ENCODE peak calls at places on chromosome 7, in eight cellular contexts. X, F, O, K, B, D, M and R are unnamed samples.

GRCh38 chr7:87510430-87510875 is 35.0 kb upstream of the ABCB4 start:
- DNase-seq in X (no peak), F (no peak), O (no peak), K (no peak), B (no peak), D (no peak), M (no peak), R (no peak)

GRCh38 chr7:143405158-143405557 is 3.5 kb downstream of the EPHA1 start:
- DNase-seq in X (peak), F (no peak), O (peak), K (no peak), B (no peak), D (no peak), M (no peak), R (no peak)

GRCh38 chr7:85950871-85951270 is 692.8 kb upstream of the GRM3 start:
- DNase-seq in X (no peak), F (no peak), O (no peak), K (no peak), B (no peak), D (no peak), M (no peak), R (no peak)

GRCh38 chr7:44764665-44765578 is 16.3 kb downstream of the ZMIZ2 start:
- DNase-seq in X (peak), F (no peak), O (no peak), K (peak), B (no peak), D (no peak), M (no peak), R (no peak)

GRCh38 chr7:142785841-142786250 is 15.1 kb downstream of the PRSS2 start:
- DNase-seq in X (no peak), F (no peak), O (no peak), K (no peak), B (peak), D (no peak), M (peak), R (no peak)

GRCh38 chr7:41003031-41003925 is 699.6 kb downstream of the INHBA start:
- DNase-seq in X (peak), F (peak), O (peak), K (peak), B (no peak), D (no peak), M (peak), R (peak)

GRCh38 chr7:98223351-98223897 is 12.2 kb downstream of the BHLHA15 start:
- DNase-seq in X (no peak), F (no peak), O (no peak), K (no peak), B (no peak), D (no peak), M (no peak), R (no peak)

GRCh38 chr7:132257253-132257652 is 319.0 kb downstream of the PLXNA4 start:
- DNase-seq in X (no peak), F (no peak), O (no peak), K (no peak), B (no peak), D (no peak), M (no peak), R (no peak)

GRCh38 chr7:141053626-141054025 is 20.2 kb upstream of the TMEM178B start:
- DNase-seq in X (no peak), F (peak), O (no peak), K (no peak), B (no peak), D (no peak), M (no peak), R (no peak)

GRCh38 chr7:101941481-101942383 is 124.3 kb downstream of the CUX1 start:
- DNase-seq in X (peak), F (no peak), O (peak), K (peak), B (no peak), D (no peak), M (no peak), R (no peak)

GRCh38 chr7:100419660-100420226 is 8.8 kb downstream of the ZCWPW1 start:
- DNase-seq in X (no peak), F (no peak), O (no peak), K (no peak), B (no peak), D (no peak), M (no peak), R (no peak)

GRCh38 chr7:30556854-30557644 is 37.6 kb upstream of the GARS1 start:
- DNase-seq in X (peak), F (no peak), O (no peak), K (no peak), B (no peak), D (no peak), M (peak), R (no peak)

GRCh38 chr7:112573302-112574039 is 92.7 kb downstream of the LSMEM1 start:
- DNase-seq in X (peak), F (no peak), O (no peak), K (no peak), B (no peak), D (no peak), M (no peak), R (no peak)

DNA sequence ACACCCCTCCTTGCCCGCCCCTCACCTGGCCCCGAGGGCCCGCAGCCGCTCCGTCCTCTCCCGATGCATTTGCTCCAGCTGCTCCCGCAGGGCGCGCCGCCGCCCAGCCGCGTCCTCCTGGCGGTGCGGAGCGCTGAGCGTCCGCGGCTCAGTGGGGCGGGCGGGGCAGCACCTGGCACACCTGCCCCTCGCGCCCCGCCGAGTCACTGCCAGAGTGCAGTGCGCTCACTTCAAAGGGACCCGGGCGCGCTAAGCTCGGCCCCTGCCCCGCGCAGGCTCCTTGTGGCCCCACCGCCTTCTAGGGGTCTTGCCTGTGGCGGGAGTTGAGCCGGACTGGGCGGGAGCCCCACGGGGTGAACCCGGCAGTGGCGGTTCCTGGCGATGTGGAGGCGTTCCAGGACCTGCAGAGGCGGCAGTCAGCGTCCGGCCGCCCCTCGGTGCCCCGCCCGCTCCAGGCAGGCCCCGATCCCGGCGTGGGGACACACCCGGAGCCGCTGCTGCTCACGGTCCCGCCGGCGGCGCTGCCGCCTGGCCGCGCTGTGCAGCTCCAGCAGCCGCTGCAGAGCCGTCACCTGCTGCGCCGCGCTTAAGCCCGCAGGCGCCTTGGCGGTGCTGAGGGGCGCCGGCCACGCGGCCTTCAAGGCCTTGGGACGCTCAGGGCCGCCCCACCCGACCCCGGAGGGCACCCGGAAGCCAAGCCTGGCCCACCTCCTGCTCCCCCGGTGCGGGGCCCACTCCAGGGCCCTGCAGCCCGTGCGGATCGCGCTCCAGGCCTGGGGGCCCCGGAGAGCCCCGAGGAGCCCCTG is 6.7 kb downstream of the ATP6V1F start:
- DNase-seq in X (peak), F (peak), O (peak), K (peak), B (peak), D (peak), M (peak), R (peak)
- TF ChIP-seq CTCF in X (peak), F (no peak), O (no peak), K (peak), B (peak), D (no peak), M (peak), R (peak)

GRCh38 chr7:130818056-130818455 is 84.0 kb upstream of the KLF14 start:
- DNase-seq in X (no peak), F (no peak), O (no peak), K (no peak), B (no peak), D (no peak), M (no peak), R (no peak)

GRCh38 chr7:130814753-130815152 is 80.7 kb upstream of the KLF14 start:
- DNase-seq in X (peak), F (peak), O (peak), K (peak), B (no peak), D (no peak), M (no peak), R (no peak)
- TF ChIP-seq CTCF in X (peak), F (peak), O (peak), K (peak), B (peak), D (no peak), M (peak), R (peak)

DNA sequence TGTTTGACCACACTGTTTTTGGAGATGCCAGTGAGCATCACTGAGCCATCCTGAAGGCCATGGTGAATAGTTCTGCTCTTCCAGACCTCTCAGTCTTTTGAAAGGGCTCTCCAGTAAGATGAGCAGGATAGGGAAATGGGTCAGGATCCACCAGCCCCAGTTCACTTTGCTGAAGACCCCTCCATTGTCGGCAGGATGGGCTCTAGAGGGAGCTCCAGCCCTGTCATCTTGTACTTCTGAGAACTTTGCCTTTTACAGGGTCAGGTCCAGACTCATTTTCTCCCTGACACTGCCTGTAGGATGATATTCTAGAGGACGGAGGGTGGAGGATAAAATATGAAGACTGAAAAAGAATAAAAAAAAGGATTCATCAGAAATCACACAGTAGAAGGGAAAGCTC is 13.1 kb downstream of the LHFPL3 start:
- DNase-seq in X (no peak), F (peak), O (no peak), K (peak), B (no peak), D (no peak), M (peak), R (no peak)
- TF ChIP-seq CTCF in X (no peak), F (peak), O (no peak), K (no peak), B (no peak), D (no peak), M (peak), R (no peak)

DNA sequence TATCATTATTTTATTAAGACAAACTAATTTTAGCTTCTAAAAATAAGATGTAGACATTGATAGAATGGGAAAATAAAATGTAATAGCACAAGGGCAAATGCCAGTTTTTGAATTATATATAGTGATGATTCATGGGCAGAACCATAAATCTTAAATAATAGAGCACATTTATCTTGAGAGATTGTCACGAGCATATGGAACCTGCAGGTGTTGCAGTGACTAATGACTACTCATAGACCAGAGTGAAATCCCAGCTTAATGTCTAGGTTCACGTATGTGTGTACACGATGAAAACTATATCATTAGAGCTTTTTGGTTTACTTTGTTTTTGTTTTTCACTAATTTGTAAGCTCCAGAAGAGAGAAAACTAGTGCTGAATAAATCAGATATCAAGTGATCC is 150.2 kb upstream of the CACNA2D1 start:
- DNase-seq in X (no peak), F (no peak), O (no peak), K (no peak), B (no peak), D (no peak), M (no peak), R (no peak)
- TF ChIP-seq CTCF in X (no peak), F (no peak), O (no peak), K (no peak), B (no peak), D (no peak), M (no peak), R (no peak)

GRCh38 chr7:5454485-5454884 is 30.9 kb upstream of the TNRC18 start:
- DNase-seq in X (no peak), F (no peak), O (no peak), K (no peak), B (no peak), D (no peak), M (no peak), R (no peak)

GRCh38 chr7:5455175-5455574 is 31.5 kb upstream of the TNRC18 start:
- DNase-seq in X (no peak), F (no peak), O (no peak), K (no peak), B (no peak), D (no peak), M (no peak), R (no peak)

GRCh38 chr7:5457245-5457735 is 33.7 kb upstream of the TNRC18 start:
- DNase-seq in X (no peak), F (peak), O (no peak), K (no peak), B (no peak), D (no peak), M (no peak), R (no peak)

GRCh38 chr7:5456420-5456819 is 32.8 kb upstream of the TNRC18 start:
- DNase-seq in X (no peak), F (no peak), O (no peak), K (no peak), B (no peak), D (no peak), M (no peak), R (no peak)

DNA sequence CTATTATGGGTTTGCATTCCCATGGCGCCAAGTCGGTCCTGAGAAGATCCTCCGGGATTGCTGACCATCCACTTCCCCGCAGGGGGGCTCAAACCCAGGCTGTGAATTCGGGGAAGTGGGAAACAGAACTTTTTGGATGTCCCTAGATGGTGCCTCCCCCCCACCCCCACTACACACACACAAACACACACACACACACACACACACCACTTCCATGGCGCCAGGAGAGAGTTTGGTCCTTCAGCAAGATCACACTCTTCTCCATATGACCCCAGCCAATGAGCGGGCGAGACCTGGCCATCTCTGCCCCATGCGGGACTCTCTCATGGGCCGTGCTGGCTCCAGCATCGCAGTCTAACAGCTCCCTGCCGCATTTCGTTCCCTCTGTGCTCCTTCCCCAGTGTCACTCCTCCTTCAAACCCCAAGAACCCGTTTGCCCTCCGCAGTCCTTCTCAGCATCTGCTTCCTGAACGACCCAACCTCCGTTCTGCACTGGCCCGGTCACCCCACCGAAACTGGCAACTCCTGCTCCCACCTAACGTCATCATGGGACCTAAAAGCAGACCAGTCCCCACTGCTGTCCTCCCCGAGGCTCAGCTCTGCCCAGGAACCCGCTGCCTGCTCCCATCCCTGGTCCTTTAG is 32.1 kb upstream of the TNRC18 start:
- DNase-seq in X (no peak), F (no peak), O (no peak), K (no peak), B (no peak), D (no peak), M (no peak), R (no peak)
- TF ChIP-seq CTCF in X (no peak), F (no peak), O (no peak), K (no peak), B (no peak), D (no peak), M (no peak), R (no peak)

DNA sequence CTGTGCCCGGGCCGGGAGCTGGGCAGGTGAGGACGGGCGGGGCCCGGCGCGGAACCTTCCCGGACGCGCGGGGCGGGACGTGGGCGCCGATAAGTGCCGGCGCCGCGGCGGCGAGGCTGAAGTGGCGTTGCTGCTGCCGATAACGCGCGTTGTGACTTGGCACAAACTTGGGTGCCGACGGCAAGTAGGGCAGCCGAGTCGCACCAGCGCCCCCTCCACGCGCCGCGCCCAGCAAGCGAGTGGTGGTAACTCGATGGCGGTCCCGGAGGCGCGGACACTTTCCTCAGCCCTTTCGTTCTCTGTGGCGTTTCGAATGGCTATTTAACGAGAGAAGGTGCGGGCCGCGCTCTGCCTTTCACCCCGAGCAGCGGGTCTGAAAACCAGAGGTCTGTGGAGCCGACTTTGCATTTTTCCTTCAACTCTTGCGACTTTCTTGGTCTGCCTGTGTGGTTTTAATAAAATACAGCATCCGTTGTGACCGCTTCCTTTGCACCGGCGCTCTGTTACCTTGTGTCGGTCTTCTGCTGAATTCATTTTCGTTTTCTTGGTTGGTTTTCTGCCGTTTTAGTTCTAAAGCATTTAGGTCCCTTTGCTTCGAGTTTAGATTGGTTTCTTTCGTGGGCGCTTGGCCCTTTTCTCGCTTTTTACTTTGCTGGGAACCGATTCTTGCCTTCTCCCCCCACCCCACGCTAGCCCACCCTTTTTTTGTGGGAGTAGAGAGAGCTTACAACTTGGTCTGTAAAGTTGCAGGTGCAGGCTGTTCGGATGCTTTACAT is 704 bp downstream of the STK17A start:
- DNase-seq in X (peak), F (peak), O (peak), K (peak), B (peak), D (peak), M (peak), R (no peak)
- TF ChIP-seq CTCF in X (no peak), F (peak), O (no peak), K (no peak), B (no peak), D (no peak), M (no peak), R (no peak)

DNA sequence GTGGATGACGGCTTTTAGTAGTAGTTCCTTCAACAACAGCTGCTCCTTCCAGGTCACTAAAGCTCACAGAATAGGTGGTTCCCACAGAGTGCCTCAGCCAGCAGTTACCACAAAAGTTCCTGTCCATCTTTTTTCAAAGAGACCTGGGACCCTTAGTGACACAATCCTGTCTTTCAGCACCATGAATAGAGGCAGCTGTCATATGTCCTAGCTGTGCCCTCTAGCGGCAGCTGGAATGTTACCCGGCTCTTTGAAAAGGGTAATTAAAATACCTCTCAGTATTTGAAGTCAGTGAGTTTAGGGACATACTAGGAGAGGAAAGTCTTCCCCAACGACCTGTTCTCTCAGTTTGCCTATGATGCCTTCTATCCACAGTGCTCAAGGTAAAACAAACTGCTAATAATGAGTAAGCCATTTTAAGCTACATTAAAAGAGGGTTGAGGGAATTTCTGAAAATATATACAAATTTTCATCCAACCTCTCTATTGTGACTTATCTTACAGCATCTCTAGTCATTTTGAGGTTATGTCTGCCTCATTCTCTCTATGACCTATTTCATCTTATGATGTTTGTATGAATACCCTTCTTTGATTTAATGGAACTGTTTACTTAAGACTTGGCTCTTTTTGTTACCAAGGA is 290.8 kb downstream of the NXPH1 start:
- DNase-seq in X (peak), F (peak), O (no peak), K (peak), B (no peak), D (no peak), M (peak), R (peak)
- TF ChIP-seq CTCF in X (peak), F (peak), O (no peak), K (peak), B (peak), D (no peak), M (peak), R (peak)

DNA sequence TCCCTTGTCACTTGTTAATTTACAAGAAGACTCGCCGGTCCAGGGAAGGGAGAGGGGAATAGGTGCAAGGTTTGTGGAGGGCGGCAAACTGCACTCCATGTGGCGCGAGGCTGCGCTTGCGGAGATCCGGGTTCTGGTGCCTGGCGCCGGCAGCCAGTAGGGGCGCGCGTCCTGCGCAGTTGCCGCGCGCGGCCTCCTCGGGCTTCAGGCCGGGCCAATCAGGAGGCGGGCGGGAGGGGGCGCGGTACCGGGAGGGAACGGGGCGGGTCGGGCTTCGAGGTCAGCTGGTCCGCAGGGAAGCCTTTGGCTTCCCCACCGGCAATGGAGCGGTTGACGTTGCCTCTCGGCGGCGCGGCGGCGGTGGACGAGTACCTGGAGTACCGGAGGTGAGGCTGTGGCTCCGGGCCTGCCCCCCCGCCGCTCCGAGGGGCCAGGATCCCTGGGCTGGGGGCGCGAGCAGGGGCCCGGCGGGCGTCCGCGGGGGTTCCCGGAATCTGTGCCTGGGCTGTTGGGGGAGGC is at the start of gene FAM221A:
- DNase-seq in X (peak), F (no peak), O (peak), K (peak), B (peak), D (peak), M (peak), R (peak)
- TF ChIP-seq CTCF in X (peak), F (no peak), O (peak), K (peak), B (peak), D (no peak), M (peak), R (peak)